ENCODE peak calls at places on chromosomes 1 and 21, in six cellular contexts. O is D341Med, N is AG04450, I is psoas muscle, T is iris pigment epithelial cell, E is HepG2. D is an unnamed sample.

GRCh38 chr21:44941567-44941966 is 1.7 kb downstream of the SLX9 start:
- DNase-seq in T (no peak), N (no peak), I (no peak), E (no peak), O (no peak), D (no peak)

GRCh38 chr21:42107881-42108553 is 36.9 kb downstream of the UMODL1 start:
- DNase-seq in I (peak; percentile 70), N (peak; percentile 10), T (peak; percentile 56), O (no peak), E (peak; percentile 34), D (peak; percentile 48)

GRCh38 chr1:203860396-203860951 is 925 bp upstream of the SNRPE start:
- DNase-seq in T (peak; percentile 23), O (peak; percentile 71), I (peak; percentile 23), N (no peak), E (peak; percentile 49), D (peak; percentile 25)

GRCh38 chr1:15949453-15950245 is 26.3 kb downstream of the ZBTB17 start:
- DNase-seq in T (peak; percentile 99), O (peak; percentile 31), N (peak; percentile 69), I (peak; percentile 93), E (peak; percentile 37), D (peak; percentile 94)

GRCh38 chr1:21182181-21182711 is 5.5 kb upstream of the EIF4G3 start:
- DNase-seq in T (peak; percentile 24), I (no peak), E (no peak), N (no peak), O (no peak), D (no peak)

GRCh38 chr21:14880922-14881321 is 183.9 kb downstream of the NRIP1 start:
- DNase-seq in I (no peak), E (no peak), N (no peak), T (peak; percentile 88), O (no peak), D (peak; percentile 32)

GRCh38 chr1:24900486-24900849 is 29.6 kb downstream of the RUNX3 start:
- DNase-seq in E (no peak), T (no peak), O (peak; percentile 27), N (no peak), I (no peak), D (no peak)

GRCh38 chr1:67771152-67771551 is 62.1 kb downstream of the GNG12 start:
- DNase-seq in N (no peak), I (no peak), T (peak; percentile 90), O (no peak), E (no peak), D (peak; percentile 58)

GRCh38 chr1:43766818-43767525 is 59.6 kb downstream of the ST3GAL3 start:
- DNase-seq in E (no peak), O (no peak), T (no peak), I (no peak), N (no peak), D (no peak)

GRCh38 chr1:162385702-162386101 is 4.2 kb downstream of the C1orf226 start:
- DNase-seq in E (no peak), I (no peak), T (no peak), O (no peak), N (no peak), D (no peak)

D was measured in fibroblast of lung.